ENCODE peak calls at places on chromosomes 6 and 20, in eight cellular contexts. I, N, K, Y, T, R, W and F are unnamed samples.

GRCh38 chr20:18310592-18310991 is 22.3 kb downstream of the ZNF133 start:
- DNase-seq in W (no peak), K (no peak), R (no peak), T (no peak), Y (no peak), N (no peak), I (no peak), F (no peak)

GRCh38 chr6:110039996-110040383 is 61.9 kb downstream of the GPR6 start:
- DNase-seq in N (peak; percentile 34), T (peak; percentile 84), W (peak; percentile 46), Y (peak; percentile 49), R (peak; percentile 58), I (peak; percentile 35), K (no peak), F (no peak)

GRCh38 chr20:57840504-57841296 is 130.9 kb upstream of the PMEPA1 start:
- DNase-seq in R (no peak), I (no peak), N (no peak), K (no peak), Y (no peak), W (no peak), T (no peak), F (no peak)

GRCh38 chr20:3716195-3716834 is 3.9 kb upstream of the SIGLEC1 start:
- DNase-seq in K (peak; percentile 65), W (peak; percentile 72), N (peak; percentile 55), R (peak; percentile 71), T (no peak), Y (peak; percentile 67), I (peak; percentile 70), F (peak; percentile 32)

GRCh38 chr6:14396826-14397517 is 279.4 kb downstream of the CD83 start:
- DNase-seq in W (peak; percentile 11), N (peak; percentile 54), R (peak; percentile 49), T (peak; percentile 87), I (peak; percentile 91), K (no peak), Y (no peak), F (no peak)

GRCh38 chr6:122751291-122751690 is 28.2 kb upstream of the FABP7 start:
- DNase-seq in W (no peak), K (no peak), N (no peak), I (no peak), Y (no peak), R (no peak), T (no peak), F (no peak)

GRCh38 chr6:70494833-70495232 is 71.9 kb upstream of the SDHAF4 start:
- DNase-seq in T (no peak), N (no peak), I (no peak), R (no peak), Y (no peak), W (no peak), K (no peak), F (no peak)

GRCh38 chr20:25278636-25279361 is 30.9 kb downstream of the PYGB start:
- DNase-seq in R (no peak), I (peak; percentile 5), K (no peak), W (no peak), N (no peak), Y (no peak), T (peak; percentile 71), F (no peak)

GRCh38 chr20:4040283-4041179 is 25.2 kb upstream of the RNF24 start:
- DNase-seq in T (no peak), K (no peak), N (peak; percentile 70), W (peak; percentile 86), R (no peak), I (no peak), Y (peak; percentile 44), F (no peak)

GRCh38 chr6:654136-654535 is 2.8 kb downstream of the HUS1B start:
- DNase-seq in Y (peak; percentile 21), T (no peak), I (no peak), N (no peak), W (no peak), R (no peak), K (no peak), F (no peak)

GRCh38 chr6:36958775-36959554 is 4.4 kb downstream of the PI16 start:
- DNase-seq in W (no peak), R (no peak), T (peak; percentile 58), Y (no peak), I (peak; percentile 75), N (no peak), K (no peak), F (no peak)

GRCh38 chr6:105431226-105431625 is 28.3 kb upstream of the PREP start:
- DNase-seq in R (no peak), W (peak; percentile 71), I (no peak), N (peak; percentile 70), Y (peak; percentile 78), K (peak; percentile 40), T (no peak), F (peak; percentile 24)

GRCh38 chr20:60372822-60373221 is 414.6 kb downstream of the CDH26 start:
- DNase-seq in I (no peak), R (no peak), N (no peak), W (no peak), T (no peak), K (no peak), Y (no peak), F (no peak)

GRCh38 chr6:34030831-34031566 is 114.9 kb downstream of the GRM4 start:
- DNase-seq in W (no peak), T (no peak), N (no peak), I (no peak), K (no peak), Y (no peak), R (no peak), F (no peak)

GRCh38 chr6:53483423-53484353 is 61.2 kb downstream of the GCLC start:
- DNase-seq in T (peak; percentile 83), K (peak; percentile 26), I (no peak), W (peak; percentile 63), R (no peak), Y (peak; percentile 37), N (peak; percentile 27), F (no peak)

GRCh38 chr6:50913105-50913770 is 94.6 kb downstream of the TFAP2B start:
- DNase-seq in N (no peak), K (no peak), T (no peak), R (no peak), I (no peak), W (no peak), Y (no peak), F (no peak)

GRCh38 chr6:138337076-138337475 is 40.6 kb upstream of the SMIM28 start:
- DNase-seq in Y (no peak), K (no peak), W (no peak), N (no peak), T (no peak), R (no peak), I (no peak), F (no peak)

GRCh38 chr20:38202982-38203293 is 37.9 kb upstream of the TGM2 start:
- DNase-seq in R (no peak), N (no peak), Y (no peak), K (no peak), W (no peak), T (peak; percentile 41), I (no peak), F (no peak)

GRCh38 chr6:56849876-56850275 is 105.0 kb upstream of the BEND6 start:
- DNase-seq in K (no peak), T (no peak), Y (peak; percentile 39), N (peak; percentile 41), I (peak; percentile 38), W (no peak), R (no peak), F (no peak)

GRCh38 chr6:89122625-89123024 is 4.8 kb upstream of the SRSF12 start:
- DNase-seq in T (no peak), I (no peak), K (peak; percentile 53), N (peak; percentile 66), Y (peak; percentile 56), W (peak; percentile 58), R (peak; percentile 62), F (no peak)

DNA sequence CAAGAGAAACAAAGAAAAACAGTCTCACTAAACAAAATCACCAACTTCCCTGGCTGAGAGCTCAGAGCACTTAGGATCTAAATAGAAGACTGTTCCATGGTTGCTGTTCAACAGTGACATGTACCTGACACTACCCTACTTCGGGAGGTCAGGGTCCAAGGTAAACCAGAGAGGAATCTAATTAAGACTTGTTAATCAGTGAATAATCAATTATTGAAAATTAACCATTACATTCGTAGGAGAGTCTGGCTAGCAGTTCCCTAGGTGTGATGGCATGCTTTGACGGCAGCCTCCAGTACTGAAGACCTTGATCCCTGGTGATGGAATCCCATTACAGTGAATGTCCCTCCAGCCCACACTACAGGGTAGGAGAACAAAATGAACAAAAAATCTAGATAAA is 154.0 kb upstream of the AFDN start:
- DNase-seq in Y (no peak), T (peak; percentile 2), W (no peak), N (no peak), K (no peak), I (no peak), R (no peak), F (no peak)
- TF ChIP-seq CTCF in Y (no peak), T (no peak), W (no peak), N (no peak), K (no peak), I (no peak), R (no peak), F (no peak)

DNA sequence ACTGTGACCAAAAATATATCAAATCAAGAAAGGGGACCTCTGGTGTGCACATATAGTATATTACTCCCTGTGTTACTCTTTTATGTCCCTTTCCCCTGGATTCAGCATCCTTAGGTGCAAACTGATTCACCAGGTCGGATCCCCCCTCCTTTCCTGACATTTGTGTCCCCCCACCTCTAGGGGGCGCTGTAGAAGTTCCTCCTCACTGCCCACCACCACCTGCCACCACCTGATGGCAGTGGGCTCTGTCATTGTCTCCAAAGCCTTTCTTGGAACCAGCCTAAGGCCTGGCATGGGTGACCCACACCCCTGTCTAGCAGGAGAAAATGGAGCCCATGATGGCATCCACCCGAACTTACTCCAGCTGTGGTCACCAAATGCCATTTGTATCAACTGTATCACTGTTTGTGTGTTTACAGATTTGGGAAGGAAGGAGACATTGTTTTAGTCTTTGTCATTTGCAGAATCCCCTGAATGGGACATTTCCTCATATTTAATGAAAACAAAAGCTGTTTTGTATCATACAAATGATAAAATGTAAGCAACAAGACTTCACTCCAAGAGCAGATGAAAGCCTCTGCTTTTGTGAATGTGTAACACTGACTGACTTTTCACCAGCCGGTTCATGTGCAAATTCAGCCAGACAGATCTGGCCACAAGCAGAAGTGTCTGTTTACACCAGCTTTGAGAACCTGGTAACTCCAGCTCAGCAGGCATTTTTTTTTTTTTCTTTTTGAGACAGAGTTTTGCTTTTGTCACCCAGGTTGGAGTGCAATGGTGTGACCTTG is 66.2 kb downstream of the ARMC2 start:
- DNase-seq in R (peak; percentile 41), N (peak; percentile 51), I (peak; percentile 74), Y (no peak), T (no peak), W (peak; percentile 21), K (peak; percentile 52), F (peak; percentile 4)
- TF ChIP-seq CTCF in R (peak; percentile 45), N (peak; percentile 53), I (peak; percentile 96), Y (peak; percentile 41), T (no peak), W (peak; percentile 49), K (peak; percentile 80), F (peak; percentile 59)

GRCh38 chr6:2037230-2037926 is 208.0 kb downstream of the GMDS start:
- DNase-seq in R (no peak), I (no peak), K (no peak), W (peak; percentile 31), N (peak; percentile 61), T (no peak), Y (peak; percentile 32), F (no peak)
- TF ChIP-seq CTCF in R (no peak), I (no peak), K (no peak), W (no peak), N (no peak), T (no peak), Y (peak; percentile 13), F (peak; percentile 40)

DNA sequence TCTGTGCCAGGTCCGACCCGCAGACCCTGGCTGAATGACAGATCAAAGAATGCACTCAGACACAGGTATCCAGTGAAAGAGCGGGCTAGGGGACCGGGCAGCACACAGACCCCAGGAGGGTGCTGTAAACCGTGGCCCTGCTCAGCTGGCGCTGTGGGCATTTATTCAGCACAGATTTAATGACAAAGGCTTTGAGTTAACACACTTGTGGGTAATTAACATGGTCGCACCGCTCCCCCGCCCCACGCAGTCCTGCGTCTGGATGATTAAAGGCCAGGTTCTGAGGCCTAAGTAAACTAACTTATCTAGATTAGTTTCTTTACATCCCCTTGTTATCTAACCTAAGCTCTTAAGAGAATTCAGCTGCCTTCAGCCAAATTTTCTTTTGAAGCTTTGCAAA is 3.5 kb downstream of the MAK start:
- DNase-seq in Y (no peak), N (no peak), R (no peak), T (no peak), W (no peak), K (no peak), I (no peak), F (no peak)
- TF ChIP-seq CTCF in Y (no peak), N (no peak), R (no peak), T (no peak), W (no peak), K (no peak), I (no peak), F (no peak)